ENCODE peak calls at places on chromosomes 16 and 17, in ten cellular contexts. M is IMR-90; X is osteocyte; Z is CD8-positive, alpha-beta T cell; D is PC-3; Q is uterus; C is kidney epithelial cell; F is transverse colon; Y is right lobe of liver; V is dorsolateral prefrontal cortex. G is an unnamed sample.

GRCh38 chr16:53084141-53084541 is 29.4 kb downstream of the CHD9 start:
- DNase-seq in Y (no peak), M (no peak), X (no peak), V (no peak), C (no peak), Q (no peak), Z (no peak), F (no peak), D (no peak), G (no peak)

GRCh38 chr16:89201467-89202377 is 1.4 kb upstream of the SLC22A31 start:
- DNase-seq in C (no peak), D (peak; percentile 77), Z (peak; percentile 55), X (no peak), F (peak; percentile 91), M (peak; percentile 66), Q (peak; percentile 47), Y (peak; percentile 71), V (no peak), G (peak; percentile 77)

GRCh38 chr17:2157081-2157480 is 102.2 kb downstream of the HIC1 start:
- DNase-seq in M (peak; percentile 66), D (no peak), V (no peak), Q (no peak), F (no peak), C (no peak), Y (no peak), X (no peak), Z (no peak), G (no peak)

GRCh38 chr16:12583237-12583897 is 220.3 kb downstream of the CPPED1 start:
- DNase-seq in D (no peak), C (no peak), V (peak; percentile 7), Q (peak; percentile 1), X (no peak), F (no peak), Z (no peak), M (no peak), Y (no peak), G (no peak)

GRCh38 chr17:47663997-47664941 is 14.6 kb downstream of the KPNB1 start:
- DNase-seq in V (peak; percentile 40), Z (peak; percentile 55), D (peak; percentile 85), X (no peak), M (peak; percentile 54), Y (no peak), F (peak; percentile 60), C (no peak), Q (peak; percentile 35), G (peak; percentile 47)

GRCh38 chr16:73572135-73572534 is 524.2 kb upstream of the ZFHX3 start:
- DNase-seq in D (peak; percentile 23), F (peak; percentile 46), V (no peak), Y (peak; percentile 40), Z (no peak), M (no peak), Q (no peak), X (no peak), C (no peak), G (peak; percentile 75)

GRCh38 chr17:37417852-37418251 is 11.2 kb downstream of the TADA2A start:
- DNase-seq in X (no peak), C (no peak), F (no peak), D (peak; percentile 38), V (no peak), Q (no peak), Y (no peak), M (peak; percentile 85), Z (no peak), G (no peak)

GRCh38 chr16:2244301-2244700 is 7.1 kb downstream of the ECI1 start:
- DNase-seq in M (no peak), D (no peak), Q (no peak), X (no peak), Y (peak; percentile 18), Z (no peak), V (no peak), F (no peak), C (no peak), G (no peak)

GRCh38 chr16:64791756-64792155 is 330.1 kb downstream of the CDH11 start:
- DNase-seq in Q (no peak), C (no peak), Z (no peak), M (peak; percentile 20), X (no peak), Y (no peak), D (no peak), F (no peak), V (no peak), G (no peak)

GRCh38 chr17:31541559-31541958 is 150.1 kb downstream of the RAB11FIP4 start:
- DNase-seq in C (no peak), V (no peak), Q (no peak), Y (no peak), D (no peak), X (no peak), F (no peak), Z (no peak), M (no peak), G (no peak)

GRCh38 chr17:41538565-41538991 is 10.5 kb upstream of the KRT19 start:
- DNase-seq in M (peak; percentile 59), Z (no peak), V (no peak), C (peak; percentile 56), Q (no peak), D (peak; percentile 49), F (no peak), Y (no peak), X (no peak), G (no peak)

GRCh38 chr17:40340880-40341807 is 23.4 kb downstream of the GJD3 start:
- DNase-seq in M (peak; percentile 73), V (peak; percentile 88), Z (peak; percentile 79), Q (peak; percentile 89), X (no peak), F (peak; percentile 94), D (peak; percentile 74), C (no peak), Y (peak; percentile 95), G (peak; percentile 93)
- TF ChIP-seq CTCF in M (no peak), V (no peak), Z (peak; percentile 24), Q (no peak), X (peak; percentile 20), F (peak; percentile 27), D (no peak), C (peak; percentile 34), Y (peak; percentile 24), G (no peak)

DNA sequence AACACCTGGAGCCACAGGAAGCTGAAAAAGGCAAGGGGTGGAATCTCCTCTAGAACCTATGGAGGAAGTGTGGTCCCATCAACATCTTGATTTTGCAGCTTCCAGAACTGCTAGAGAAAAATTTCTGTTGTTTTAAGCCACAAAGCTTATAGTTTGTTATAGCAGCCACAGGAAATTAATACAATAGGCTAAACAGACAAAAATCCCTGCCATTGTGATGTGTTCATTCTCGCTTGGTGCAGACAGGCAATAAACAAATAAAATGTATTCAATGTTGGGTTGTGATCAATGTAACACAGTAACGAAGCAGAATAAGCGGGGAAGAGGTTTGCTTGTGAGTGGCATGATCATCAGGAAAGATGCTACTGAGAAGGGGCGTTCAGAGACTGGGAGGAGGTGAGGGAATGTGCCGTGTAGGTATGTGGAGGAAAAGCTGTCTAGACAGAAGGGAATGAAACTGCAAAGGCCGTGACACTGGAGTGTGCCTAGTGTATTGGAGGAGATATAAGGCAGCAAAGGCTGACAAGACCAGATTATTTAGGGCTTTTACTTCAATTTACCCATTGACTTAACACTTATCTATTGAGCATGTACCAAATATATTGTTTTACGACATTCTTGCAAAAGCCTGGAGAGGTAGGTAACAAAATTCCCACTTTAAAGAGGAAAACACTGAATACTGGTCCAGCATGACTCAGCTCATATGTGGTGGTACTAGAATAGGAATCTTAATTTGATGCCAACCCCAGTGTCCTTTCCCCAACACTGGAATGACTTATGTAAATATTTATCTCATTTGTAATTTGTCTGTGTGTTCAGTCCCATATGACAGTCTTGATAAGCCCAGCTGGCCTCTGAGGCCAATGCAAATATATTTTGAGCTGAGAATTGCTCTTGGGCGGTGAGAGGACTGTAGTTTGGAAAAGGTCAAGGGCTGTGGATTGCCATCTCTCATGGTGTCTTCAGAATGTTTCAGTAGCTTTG is 375.9 kb downstream of the CDH13 start:
- DNase-seq in F (no peak), M (peak; percentile 54), Z (no peak), C (no peak), Q (no peak), X (no peak), Y (no peak), V (no peak), D (no peak), G (no peak)
- TF ChIP-seq CTCF in F (no peak), M (no peak), Z (no peak), C (no peak), Q (no peak), X (no peak), Y (no peak), V (no peak), D (no peak), G (no peak)

GRCh38 chr16:85203462-85203813 is 91.2 kb upstream of the CIBAR2 start:
- DNase-seq in Y (no peak), V (no peak), F (no peak), Q (no peak), D (peak; percentile 47), Z (no peak), X (no peak), C (no peak), M (no peak), G (no peak)

GRCh38 chr16:85201566-85201965 is 89.3 kb upstream of the CIBAR2 start:
- DNase-seq in F (no peak), M (peak; percentile 46), X (no peak), Y (no peak), C (no peak), Z (no peak), V (no peak), Q (no peak), D (no peak), G (no peak)

GRCh38 chr16:85202631-85203461 is 90.6 kb upstream of the CIBAR2 start:
- DNase-seq in Y (no peak), V (no peak), D (no peak), X (peak; percentile 91), M (peak; percentile 96), Z (no peak), C (no peak), F (peak; percentile 74), Q (peak; percentile 93), G (peak; percentile 85)

GRCh38 chr16:85200471-85201278 is 88.4 kb upstream of the CIBAR2 start:
- DNase-seq in Z (no peak), M (no peak), C (no peak), D (no peak), Q (no peak), V (no peak), F (no peak), Y (peak; percentile 56), X (no peak), G (no peak)

DNA sequence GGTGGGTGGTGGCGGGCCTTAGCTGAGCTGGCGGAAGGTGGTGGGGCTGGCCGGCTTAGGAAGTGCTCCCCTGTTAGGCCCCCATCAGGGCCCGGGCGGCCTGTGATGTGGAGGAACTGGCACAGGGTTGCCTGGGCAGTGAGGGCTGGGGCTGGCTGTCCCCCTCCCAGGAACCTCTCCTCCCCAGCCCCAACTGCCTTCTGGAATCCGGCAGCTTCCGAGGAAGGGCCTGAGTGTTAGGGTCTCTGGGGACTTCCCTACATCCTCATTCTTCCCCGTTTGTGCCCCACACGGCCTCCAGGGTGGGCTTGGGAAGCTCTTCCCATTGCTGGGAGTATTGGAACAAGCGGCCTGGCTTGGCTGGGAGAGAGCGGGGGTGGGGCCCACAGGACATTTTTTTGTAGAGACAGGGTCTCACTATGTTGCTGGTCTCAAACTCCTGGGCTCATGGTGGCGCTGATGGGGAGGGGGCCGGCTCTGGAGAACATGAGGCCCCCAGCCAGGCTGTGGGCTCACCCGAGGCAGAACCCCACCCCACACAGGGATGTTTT is 89.9 kb upstream of the CIBAR2 start:
- DNase-seq in Q (no peak), V (no peak), X (no peak), D (no peak), C (no peak), Y (no peak), M (no peak), F (no peak), Z (no peak), G (no peak)
- TF ChIP-seq CTCF in Q (no peak), V (no peak), X (no peak), D (no peak), C (no peak), Y (no peak), M (no peak), F (no peak), Z (no peak), G (no peak)

GRCh38 chr16:19555938-19556778 is 655 bp downstream of the VPS35L start:
- DNase-seq in C (no peak), Q (no peak), F (peak; percentile 11), Y (no peak), V (no peak), D (peak; percentile 6), M (peak; percentile 26), Z (no peak), X (no peak), G (peak; percentile 13)
- TF ChIP-seq CTCF in C (no peak), Q (no peak), F (no peak), Y (no peak), V (no peak), D (no peak), M (no peak), Z (no peak), X (peak; percentile 37), G (peak; percentile 9)